ENCODE peak calls at places on chromosomes 6 and 20, in ten cellular contexts. Q, P, N, A, O, R, I, K, D and W are unnamed samples.

GRCh38 chr6:1689141-1689540 is 79.4 kb downstream of the FOXC1 start:
- DNase-seq in N (no peak), O (no peak), D (peak; percentile 34), K (no peak), I (no peak), A (no peak), P (no peak), R (no peak), Q (no peak), W (no peak)

GRCh38 chr20:34916774-34917354 is 38.7 kb downstream of the GSS start:
- DNase-seq in I (no peak), K (no peak), D (no peak), A (no peak), P (no peak), R (no peak), O (no peak), N (no peak), Q (no peak), W (no peak)

GRCh38 chr6:128208851-128209580 is 308.2 kb upstream of the THEMIS start:
- DNase-seq in K (no peak), O (peak; percentile 45), D (no peak), A (no peak), R (no peak), Q (peak; percentile 27), N (no peak), P (no peak), I (no peak), W (no peak)

GRCh38 chr6:162058281-162058875 is 669.2 kb downstream of the PRKN start:
- DNase-seq in D (peak; percentile 39), K (no peak), O (no peak), Q (no peak), A (no peak), R (no peak), I (no peak), N (no peak), P (no peak), W (no peak)

GRCh38 chr6:5525209-5525608 is 263.9 kb downstream of the FARS2 start:
- DNase-seq in N (no peak), Q (no peak), O (peak; percentile 93), K (no peak), A (no peak), P (no peak), R (no peak), I (no peak), D (peak; percentile 68), W (no peak)

GRCh38 chr6:82178084-82178758 is 69.3 kb downstream of the IBTK start:
- DNase-seq in R (peak; percentile 24), D (peak; percentile 32), A (no peak), I (no peak), O (peak; percentile 76), P (no peak), Q (no peak), N (peak; percentile 71), K (no peak), W (no peak)

GRCh38 chr6:83615025-83615999 is 93.6 kb downstream of the SNAP91 start:
- DNase-seq in D (peak; percentile 45), K (peak; percentile 31), A (peak; percentile 71), R (peak; percentile 28), I (no peak), P (no peak), O (peak; percentile 70), Q (peak; percentile 20), N (peak; percentile 67), W (no peak)

GRCh38 chr6:72348926-72349325 is 272.9 kb upstream of the KCNQ5 start:
- DNase-seq in I (no peak), N (no peak), K (no peak), O (peak; percentile 59), Q (no peak), D (no peak), R (no peak), A (no peak), P (no peak), W (no peak)

GRCh38 chr20:52978851-52979250 is 6.7 kb downstream of the TSHZ2 start:
- DNase-seq in N (no peak), A (no peak), Q (no peak), K (no peak), I (no peak), D (no peak), P (no peak), R (no peak), O (no peak), W (no peak)

GRCh38 chr6:161079566-161080262 is 88.1 kb downstream of the MAP3K4 start:
- DNase-seq in N (no peak), O (peak; percentile 46), P (peak; percentile 25), R (no peak), A (no peak), D (peak; percentile 32), I (no peak), Q (peak; percentile 38), K (no peak), W (peak; percentile 36)

GRCh38 chr6:26258199-26258977 is 106.6 kb upstream of the BTN3A2 start:
- DNase-seq in O (no peak), P (no peak), I (no peak), D (no peak), Q (no peak), A (peak; percentile 39), N (peak; percentile 22), R (no peak), K (no peak), W (no peak)

GRCh38 chr6:160139420-160139851 is 17.8 kb downstream of the SLC22A1 start:
- DNase-seq in R (no peak), D (peak; percentile 48), I (no peak), N (no peak), A (no peak), O (peak; percentile 91), P (no peak), Q (peak; percentile 68), K (no peak), W (no peak)

GRCh38 chr20:5720696-5721095 is 29.5 kb upstream of the SHLD1 start:
- DNase-seq in O (no peak), D (no peak), R (no peak), Q (no peak), K (no peak), P (no peak), N (peak; percentile 90), I (no peak), A (no peak), W (no peak)

GRCh38 chr6:87921034-87921433 is 126.6 kb upstream of the SPACA1 start:
- DNase-seq in A (no peak), P (no peak), N (no peak), R (no peak), D (peak; percentile 65), I (no peak), Q (no peak), O (no peak), K (no peak), W (no peak)

GRCh38 chr6:164345856-164346496 is 931.5 kb downstream of the QKI start:
- DNase-seq in A (no peak), K (no peak), N (no peak), R (no peak), D (no peak), P (no peak), Q (no peak), O (no peak), I (no peak), W (no peak)